ENCODE peak calls at places on chromosomes 1 and 21, in seven cellular contexts. J is Panc1, W is cardiac fibroblast, P is bronchial epithelial cell, L is lung, Q is kidney, I is heart left ventricle. X is an unnamed sample.

GRCh38 chr1:89594096-89594740 is 38.7 kb upstream of the LRRC8C start:
- DNase-seq in J (no peak), W (peak; percentile 55), P (no peak), L (no peak), Q (no peak), I (no peak), X (no peak)

GRCh38 chr21:31554511-31555022 is 104.9 kb upstream of the SOD1 start:
- DNase-seq in J (no peak), W (peak; percentile 48), P (peak; percentile 58), L (no peak), Q (peak; percentile 3), I (no peak), X (peak; percentile 63)

GRCh38 chr1:150613061-150613920 is 16.1 kb downstream of the ENSA start:
- DNase-seq in J (peak; percentile 88), W (peak; percentile 96), P (peak; percentile 97), L (no peak), Q (no peak), I (peak; percentile 46), X (no peak)

GRCh38 chr1:218346391-218347204 is 1.5 kb downstream of the TGFB2 start:
- DNase-seq in J (no peak), W (peak; percentile 55), P (peak; percentile 25), L (no peak), Q (peak; percentile 67), I (peak; percentile 38), X (peak; percentile 46)

GRCh38 chr1:232459826-232460225 is 170.1 kb downstream of the SIPA1L2 start:
- DNase-seq in J (no peak), W (no peak), P (no peak), L (no peak), Q (no peak), I (no peak), X (peak; percentile 60)

GRCh38 chr1:177227978-177228720 is 57.4 kb downstream of the BRINP2 start:
- DNase-seq in J (no peak), W (no peak), P (no peak), L (no peak), Q (no peak), I (no peak), X (no peak)

GRCh38 chr1:167689569-167689925 is 32.2 kb upstream of the MPZL1 start:
- DNase-seq in J (no peak), W (peak; percentile 60), P (no peak), L (no peak), Q (no peak), I (no peak), X (no peak)

GRCh38 chr1:38000529-38001453 is 4.5 kb downstream of the FHL3 start:
- DNase-seq in J (no peak), W (peak; percentile 90), P (peak; percentile 41), L (no peak), Q (peak; percentile 78), I (peak; percentile 55), X (peak; percentile 64)

GRCh38 chr1:234265861-234266260 is 107.4 kb upstream of the COA6 start:
- DNase-seq in J (no peak), W (no peak), P (no peak), L (no peak), Q (no peak), I (no peak), X (no peak)

GRCh38 chr1:211687462-211688215 is 12.2 kb upstream of the NEK2 start:
- DNase-seq in J (no peak), W (no peak), P (no peak), L (no peak), Q (no peak), I (no peak), X (no peak)

GRCh38 chr1:177710973-177711372 is 258.9 kb downstream of the SEC16B start:
- DNase-seq in J (no peak), W (no peak), P (no peak), L (no peak), Q (no peak), I (no peak), X (peak; percentile 41)

GRCh38 chr21:25298512-25299491 is 308.5 kb downstream of the MRPL39 start:
- DNase-seq in J (no peak), W (peak; percentile 25), P (no peak), L (peak; percentile 63), Q (no peak), I (no peak), X (no peak)

GRCh38 chr21:28910280-28910887 is 82.3 kb downstream of the LTN1 start:
- DNase-seq in J (no peak), W (no peak), P (no peak), L (no peak), Q (no peak), I (no peak), X (no peak)

GRCh38 chr21:35063428-35064172 is 14.5 kb upstream of the RUNX1 start:
- DNase-seq in J (no peak), W (no peak), P (peak; percentile 94), L (no peak), Q (no peak), I (no peak), X (no peak)

GRCh38 chr21:35057428-35057827 is 8.3 kb upstream of the RUNX1 start:
- DNase-seq in J (no peak), W (no peak), P (no peak), L (no peak), Q (no peak), I (no peak), X (no peak)

GRCh38 chr21:35058058-35058457 is 9.0 kb upstream of the RUNX1 start:
- DNase-seq in J (no peak), W (no peak), P (no peak), L (no peak), Q (no peak), I (no peak), X (no peak)

GRCh38 chr21:35062016-35062415 is 12.9 kb upstream of the RUNX1 start:
- DNase-seq in J (no peak), W (no peak), P (no peak), L (no peak), Q (no peak), I (no peak), X (no peak)

DNA sequence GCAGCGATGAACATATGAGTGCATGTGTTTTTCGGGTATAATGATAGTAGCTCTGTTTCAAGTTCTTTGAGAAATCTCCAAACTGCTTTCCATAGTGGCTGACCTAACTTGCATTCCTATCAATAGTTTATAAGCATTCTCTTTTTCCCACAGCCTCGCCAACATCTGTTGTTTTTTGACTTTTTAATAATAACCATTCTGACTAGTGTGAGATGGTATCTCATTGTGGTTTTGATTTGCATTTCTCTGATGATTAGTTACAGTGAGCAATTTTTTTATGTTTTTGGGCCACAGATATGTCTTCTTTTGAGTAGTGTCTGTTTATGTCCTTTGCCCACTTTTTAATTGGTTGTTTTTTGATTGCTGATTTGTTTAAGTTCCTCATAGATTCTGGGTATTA is 10.6 kb upstream of the RUNX1 start:
- DNase-seq in J (no peak), W (peak; percentile 32), P (no peak), L (no peak), Q (no peak), I (no peak), X (no peak)
- TF ChIP-seq CTCF in J (no peak), W (no peak), P (no peak), L (no peak), Q (no peak), I (no peak), X (no peak)

DNA sequence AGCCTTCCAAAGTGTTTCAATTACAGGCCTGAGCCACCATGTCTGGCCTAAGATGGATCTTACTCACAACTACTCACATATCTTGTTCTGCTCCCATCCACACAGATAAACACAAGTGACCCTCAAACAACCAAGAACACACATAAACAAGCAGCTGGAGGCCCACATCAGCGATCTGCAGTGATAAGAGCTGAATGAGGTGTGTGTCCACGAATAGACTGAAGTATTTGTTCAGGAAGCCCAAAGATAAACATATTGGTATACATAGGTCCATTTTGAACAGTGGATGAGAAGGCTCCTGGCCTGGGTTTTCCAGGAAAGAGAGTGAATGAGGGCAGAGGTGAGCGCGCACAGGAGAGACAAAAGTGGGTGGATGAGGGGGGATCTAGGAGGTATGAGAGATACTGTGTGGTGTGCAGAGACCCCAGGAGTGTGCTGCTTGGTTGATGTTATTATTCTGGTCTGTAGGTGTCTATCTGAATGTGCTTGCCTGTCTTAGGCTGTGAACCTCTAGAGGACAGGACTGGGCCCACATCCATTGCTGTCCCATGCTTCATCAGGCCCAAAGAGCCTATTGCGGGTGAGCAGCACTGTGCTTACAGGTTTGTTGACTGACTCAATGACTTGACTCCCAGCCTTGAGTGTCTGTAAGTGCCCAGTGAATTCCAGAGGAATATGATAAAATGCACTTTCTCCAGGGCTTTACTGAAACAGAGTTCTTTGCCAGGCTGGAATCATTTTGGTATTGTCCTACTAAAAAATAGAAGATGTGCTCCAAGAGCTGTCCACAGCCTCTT is 79.9 kb upstream of the ATP1A1 start:
- DNase-seq in J (no peak), W (no peak), P (no peak), L (no peak), Q (no peak), I (no peak), X (no peak)
- TF ChIP-seq CTCF in J (no peak), W (no peak), P (no peak), L (no peak), Q (no peak), I (no peak), X (no peak)

GRCh38 chr1:164625004-164625617 is 66.1 kb downstream of the PBX1 start:
- DNase-seq in J (no peak), W (peak; percentile 19), P (no peak), L (no peak), Q (no peak), I (no peak), X (no peak)
- TF ChIP-seq CTCF in J (peak; percentile 11), W (peak; percentile 43), P (peak; percentile 14), L (no peak), Q (no peak), I (no peak), X (peak; percentile 63)

GRCh38 chr1:110228853-110229252 is 18.7 kb downstream of the KCNC4 start:
- DNase-seq in J (no peak), W (no peak), P (no peak), L (no peak), Q (peak; percentile 54), I (no peak), X (no peak)

GRCh38 chr1:110228386-110228785 is 18.3 kb downstream of the KCNC4 start:
- DNase-seq in J (no peak), W (no peak), P (peak; percentile 20), L (no peak), Q (peak; percentile 87), I (no peak), X (no peak)

GRCh38 chr1:110230381-110231199 is 20.5 kb downstream of the KCNC4 start:
- DNase-seq in J (no peak), W (no peak), P (no peak), L (no peak), Q (no peak), I (no peak), X (no peak)

GRCh38 chr1:110227774-110228173 is 17.7 kb downstream of the KCNC4 start:
- DNase-seq in J (no peak), W (no peak), P (no peak), L (no peak), Q (peak; percentile 62), I (no peak), X (no peak)

DNA sequence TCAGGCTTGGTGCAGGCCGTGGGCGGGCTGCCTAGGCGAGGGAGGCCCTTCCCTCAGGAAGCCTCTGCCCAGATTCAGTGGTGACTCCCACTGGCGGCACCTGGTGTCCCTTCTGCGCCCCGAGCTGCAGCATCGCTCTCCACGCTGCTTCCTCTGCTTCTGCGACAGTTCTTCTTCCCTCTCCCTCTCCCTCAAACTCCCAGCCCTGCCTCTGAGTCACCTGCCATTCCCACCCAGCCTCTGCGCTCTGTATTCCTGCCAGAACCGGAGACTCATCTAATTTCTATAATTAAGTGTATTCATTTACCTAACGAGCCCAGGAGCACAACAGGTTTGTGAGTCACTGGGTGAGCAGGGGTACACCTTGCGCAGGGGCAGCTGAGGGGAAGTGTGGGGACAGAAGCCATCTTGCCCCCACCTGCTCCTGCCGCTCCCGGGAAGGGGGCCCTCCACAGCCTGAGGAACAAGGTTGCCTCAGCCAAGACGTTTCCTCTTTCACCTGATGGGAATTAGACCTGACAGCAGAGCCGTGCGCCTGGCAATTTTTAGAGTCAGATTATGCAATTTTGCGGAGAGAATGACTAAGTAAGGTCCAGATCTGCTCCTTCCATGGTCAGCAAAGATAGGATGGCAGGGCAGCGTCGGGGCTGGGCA is 19.4 kb downstream of the KCNC4 start:
- DNase-seq in J (no peak), W (no peak), P (peak; percentile 84), L (no peak), Q (peak; percentile 92), I (no peak), X (peak; percentile 45)
- TF ChIP-seq CTCF in J (no peak), W (no peak), P (no peak), L (no peak), Q (no peak), I (no peak), X (no peak)